ENCODE peak calls at places on chromosome 17, in nine cellular contexts. One of them, this sample, is unnamed.

GRCh38 chr17:263773-264172 is 82.3 kb upstream of the DOC2B start:
- DNase-seq in OCI-LY7: no peak
- DNase-seq in Caco-2: peak
- DNase-seq in pancreas: peak
- DNase-seq in lower leg skin: peak
- DNase-seq in fibroblast of lung: no peak
- DNase-seq in tibial nerve: no peak
- DNase-seq in cardiac muscle cell: no peak
- DNase-seq in psoas muscle: no peak
- DNase-seq in this sample: no peak

GRCh38 chr17:42877037-42877436 is 23.6 kb upstream of the G6PC1 start:
- DNase-seq in OCI-LY7: no peak
- DNase-seq in Caco-2: no peak
- DNase-seq in pancreas: no peak
- DNase-seq in lower leg skin: no peak
- DNase-seq in fibroblast of lung: no peak
- DNase-seq in tibial nerve: no peak
- DNase-seq in cardiac muscle cell: no peak
- DNase-seq in psoas muscle: no peak
- DNase-seq in this sample: no peak

GRCh38 chr17:14434506-14434905 is 133.6 kb downstream of the HS3ST3B1 start:
- DNase-seq in OCI-LY7: peak
- DNase-seq in Caco-2: no peak
- DNase-seq in pancreas: no peak
- DNase-seq in lower leg skin: no peak
- DNase-seq in fibroblast of lung: no peak
- DNase-seq in tibial nerve: no peak
- DNase-seq in cardiac muscle cell: no peak
- DNase-seq in psoas muscle: no peak
- DNase-seq in this sample: no peak

GRCh38 chr17:32626371-32626770 is 139.6 kb downstream of the CDK5R1 start:
- DNase-seq in OCI-LY7: no peak
- DNase-seq in Caco-2: no peak
- DNase-seq in pancreas: no peak
- DNase-seq in lower leg skin: no peak
- DNase-seq in fibroblast of lung: no peak
- DNase-seq in tibial nerve: no peak
- DNase-seq in cardiac muscle cell: no peak
- DNase-seq in psoas muscle: no peak
- DNase-seq in this sample: no peak

GRCh38 chr17:64103751-64104364 is 26.1 kb downstream of the ERN1 start:
- DNase-seq in OCI-LY7: peak
- DNase-seq in Caco-2: no peak
- DNase-seq in pancreas: no peak
- DNase-seq in lower leg skin: no peak
- DNase-seq in fibroblast of lung: no peak
- DNase-seq in tibial nerve: no peak
- DNase-seq in cardiac muscle cell: no peak
- DNase-seq in psoas muscle: no peak
- DNase-seq in this sample: no peak

GRCh38 chr17:33463887-33464286 is 170.8 kb upstream of the ASIC2 start:
- DNase-seq in OCI-LY7: no peak
- DNase-seq in Caco-2: no peak
- DNase-seq in pancreas: no peak
- DNase-seq in lower leg skin: no peak
- DNase-seq in fibroblast of lung: no peak
- DNase-seq in tibial nerve: no peak
- DNase-seq in cardiac muscle cell: no peak
- DNase-seq in psoas muscle: no peak
- DNase-seq in this sample: no peak

GRCh38 chr17:79211061-79211770 is 136.6 kb downstream of the ENGASE start:
- DNase-seq in OCI-LY7: no peak
- DNase-seq in Caco-2: no peak
- DNase-seq in pancreas: no peak
- DNase-seq in lower leg skin: no peak
- DNase-seq in fibroblast of lung: no peak
- DNase-seq in tibial nerve: no peak
- DNase-seq in cardiac muscle cell: no peak
- DNase-seq in psoas muscle: no peak
- DNase-seq in this sample: no peak

GRCh38 chr17:69500911-69501429 is 86.5 kb downstream of the MAP2K6 start:
- DNase-seq in OCI-LY7: no peak
- DNase-seq in Caco-2: no peak
- DNase-seq in pancreas: no peak
- DNase-seq in lower leg skin: no peak
- DNase-seq in fibroblast of lung: peak
- DNase-seq in tibial nerve: no peak
- DNase-seq in cardiac muscle cell: no peak
- DNase-seq in psoas muscle: no peak
- DNase-seq in this sample: peak

GRCh38 chr17:79433396-79433795 is 177.5 kb downstream of the RBFOX3 start:
- DNase-seq in OCI-LY7: no peak
- DNase-seq in Caco-2: no peak
- DNase-seq in pancreas: no peak
- DNase-seq in lower leg skin: no peak
- DNase-seq in fibroblast of lung: no peak
- DNase-seq in tibial nerve: no peak
- DNase-seq in cardiac muscle cell: no peak
- DNase-seq in psoas muscle: no peak
- DNase-seq in this sample: no peak

GRCh38 chr17:35740997-35741931 is 9.8 kb downstream of the RASL10B start:
- DNase-seq in OCI-LY7: no peak
- DNase-seq in Caco-2: no peak
- DNase-seq in pancreas: no peak
- DNase-seq in lower leg skin: peak
- DNase-seq in fibroblast of lung: no peak
- DNase-seq in tibial nerve: no peak
- DNase-seq in cardiac muscle cell: no peak
- DNase-seq in psoas muscle: no peak
- DNase-seq in this sample: no peak

GRCh38 chr17:6454495-6455320 is 10.5 kb downstream of the PIMREG start:
- DNase-seq in OCI-LY7: no peak
- DNase-seq in Caco-2: no peak
- DNase-seq in pancreas: no peak
- DNase-seq in lower leg skin: no peak
- DNase-seq in fibroblast of lung: no peak
- DNase-seq in tibial nerve: no peak
- DNase-seq in cardiac muscle cell: no peak
- DNase-seq in psoas muscle: no peak
- DNase-seq in this sample: no peak

GRCh38 chr17:40993856-40994255 is at the start of gene KRTAP3-3:
- DNase-seq in OCI-LY7: no peak
- DNase-seq in Caco-2: no peak
- DNase-seq in pancreas: no peak
- DNase-seq in lower leg skin: no peak
- DNase-seq in fibroblast of lung: no peak
- DNase-seq in tibial nerve: no peak
- DNase-seq in cardiac muscle cell: no peak
- DNase-seq in psoas muscle: no peak
- DNase-seq in this sample: peak

GRCh38 chr17:74163271-74163821 is 40.1 kb upstream of the RPL38 start:
- DNase-seq in OCI-LY7: no peak
- DNase-seq in Caco-2: peak
- DNase-seq in pancreas: no peak
- DNase-seq in lower leg skin: peak
- DNase-seq in fibroblast of lung: no peak
- DNase-seq in tibial nerve: no peak
- DNase-seq in cardiac muscle cell: no peak
- DNase-seq in psoas muscle: no peak
- DNase-seq in this sample: no peak

GRCh38 chr17:82489117-82489516 is 30.4 kb upstream of the FOXK2 start:
- DNase-seq in OCI-LY7: no peak
- DNase-seq in Caco-2: no peak
- DNase-seq in pancreas: no peak
- DNase-seq in lower leg skin: peak
- DNase-seq in fibroblast of lung: peak
- DNase-seq in tibial nerve: no peak
- DNase-seq in cardiac muscle cell: no peak
- DNase-seq in psoas muscle: peak
- DNase-seq in this sample: no peak

GRCh38 chr17:27651411-27652345 is 20.7 kb downstream of the LGALS9 start:
- DNase-seq in OCI-LY7: peak
- DNase-seq in Caco-2: peak
- DNase-seq in pancreas: no peak
- DNase-seq in lower leg skin: peak
- DNase-seq in fibroblast of lung: peak
- DNase-seq in tibial nerve: peak
- DNase-seq in cardiac muscle cell: peak
- DNase-seq in psoas muscle: peak
- DNase-seq in this sample: no peak

GRCh38 chr17:41880130-41880529 is 14.9 kb upstream of the KLHL11 start:
- DNase-seq in OCI-LY7: no peak
- DNase-seq in Caco-2: no peak
- DNase-seq in pancreas: no peak
- DNase-seq in lower leg skin: no peak
- DNase-seq in fibroblast of lung: no peak
- DNase-seq in tibial nerve: no peak
- DNase-seq in cardiac muscle cell: no peak
- DNase-seq in psoas muscle: no peak
- DNase-seq in this sample: no peak

GRCh38 chr17:76384987-76385891 is 830 bp downstream of the SPHK1 start:
- DNase-seq in OCI-LY7: no peak
- DNase-seq in Caco-2: no peak
- DNase-seq in pancreas: peak
- DNase-seq in lower leg skin: peak
- DNase-seq in fibroblast of lung: no peak
- DNase-seq in tibial nerve: no peak
- DNase-seq in cardiac muscle cell: peak
- DNase-seq in psoas muscle: peak
- DNase-seq in this sample: no peak

GRCh38 chr17:632551-632950 is 82.1 kb downstream of the VPS53 start:
- DNase-seq in OCI-LY7: no peak
- DNase-seq in Caco-2: no peak
- DNase-seq in pancreas: no peak
- DNase-seq in lower leg skin: no peak
- DNase-seq in fibroblast of lung: no peak
- DNase-seq in tibial nerve: no peak
- DNase-seq in cardiac muscle cell: no peak
- DNase-seq in psoas muscle: no peak
- DNase-seq in this sample: no peak

GRCh38 chr17:66306413-66306812 is 4.0 kb downstream of the PRKCA start:
- DNase-seq in OCI-LY7: no peak
- DNase-seq in Caco-2: no peak
- DNase-seq in pancreas: no peak
- DNase-seq in lower leg skin: no peak
- DNase-seq in fibroblast of lung: peak
- DNase-seq in tibial nerve: no peak
- DNase-seq in cardiac muscle cell: no peak
- DNase-seq in psoas muscle: no peak
- DNase-seq in this sample: no peak

DNA sequence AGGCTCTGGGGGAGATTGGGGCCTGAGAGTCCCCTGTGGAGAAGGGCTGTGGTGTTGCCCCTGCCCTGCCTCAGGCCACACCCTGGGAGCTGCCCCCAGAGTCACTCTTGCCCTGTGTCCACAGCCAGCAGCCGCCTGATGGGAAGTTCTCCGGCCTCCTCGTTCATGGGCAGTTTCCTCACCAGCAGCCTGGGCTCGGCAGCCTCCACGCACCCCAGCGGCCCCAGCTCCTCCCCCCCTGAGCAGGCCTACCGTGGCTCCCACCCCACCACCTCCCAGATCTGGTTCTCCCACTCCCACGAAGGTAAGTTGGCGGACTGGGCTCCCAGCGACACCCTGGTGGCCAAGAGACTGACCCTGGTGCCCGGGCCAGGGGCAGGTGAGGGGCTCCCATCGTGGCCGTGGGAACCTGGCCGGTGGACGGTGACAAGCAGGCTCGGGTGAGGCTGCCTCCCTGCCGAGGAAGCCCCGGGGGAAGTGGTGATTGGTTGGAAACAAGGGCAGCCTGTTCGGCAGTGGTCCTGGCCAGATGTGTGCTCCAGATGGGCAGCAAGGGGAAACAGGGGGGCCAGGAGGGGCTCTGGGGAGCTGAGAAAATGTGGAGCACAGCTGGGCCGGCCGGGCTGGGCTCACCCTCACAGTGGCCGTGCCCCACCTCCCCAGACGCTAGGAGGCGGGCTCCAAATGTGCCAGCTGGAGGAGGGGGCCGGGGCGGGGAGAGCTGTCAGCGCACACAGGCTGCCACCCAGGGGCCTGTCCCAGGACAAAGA is 31.6 kb downstream of the BAHCC1 start:
- DNase-seq in OCI-LY7: no peak
- DNase-seq in Caco-2: no peak
- DNase-seq in pancreas: no peak
- DNase-seq in lower leg skin: no peak
- DNase-seq in fibroblast of lung: no peak
- DNase-seq in tibial nerve: no peak
- DNase-seq in cardiac muscle cell: no peak
- DNase-seq in psoas muscle: peak
- DNase-seq in this sample: no peak
- H3K4me3 ChIP-seq in OCI-LY7: no peak
- H3K4me3 ChIP-seq in Caco-2: no peak
- H3K4me3 ChIP-seq in pancreas: no peak
- H3K4me3 ChIP-seq in lower leg skin: no peak
- H3K4me3 ChIP-seq in fibroblast of lung: no peak
- H3K4me3 ChIP-seq in tibial nerve: no peak
- H3K4me3 ChIP-seq in cardiac muscle cell: no peak
- H3K4me3 ChIP-seq in psoas muscle: no peak
- H3K4me3 ChIP-seq in this sample: no peak

GRCh38 chr17:4815043-4815675 is 8.2 kb downstream of the PLD2 start:
- DNase-seq in OCI-LY7: no peak
- DNase-seq in Caco-2: no peak
- DNase-seq in pancreas: no peak
- DNase-seq in lower leg skin: no peak
- DNase-seq in fibroblast of lung: no peak
- DNase-seq in tibial nerve: no peak
- DNase-seq in cardiac muscle cell: no peak
- DNase-seq in psoas muscle: no peak
- DNase-seq in this sample: no peak
- TF ChIP-seq CTCF in OCI-LY7: peak
- TF ChIP-seq CTCF in Caco-2: peak
- TF ChIP-seq CTCF in pancreas: no peak
- TF ChIP-seq CTCF in lower leg skin: no peak
- TF ChIP-seq CTCF in fibroblast of lung: peak
- TF ChIP-seq CTCF in tibial nerve: no peak
- TF ChIP-seq CTCF in cardiac muscle cell: peak
- TF ChIP-seq CTCF in psoas muscle: no peak
- TF ChIP-seq CTCF in this sample: no peak

DNA sequence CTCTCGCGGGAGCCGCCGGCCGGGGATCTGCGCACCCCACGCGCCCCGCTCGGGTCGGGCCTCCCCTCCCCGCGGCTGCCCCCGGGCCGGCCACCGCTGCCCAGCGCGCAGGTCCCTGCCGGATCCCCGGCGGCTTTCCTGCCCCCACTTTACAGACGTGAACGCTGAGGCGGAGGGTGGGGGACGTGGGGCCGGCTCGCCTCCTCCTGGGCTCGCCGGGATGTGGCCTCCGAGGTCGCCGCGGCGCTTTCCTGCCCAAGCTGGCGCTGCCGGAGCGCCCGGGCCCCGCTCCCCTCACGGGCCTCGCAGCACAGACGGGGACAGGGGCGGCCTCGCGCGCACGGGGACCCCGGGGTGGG is 26.7 kb downstream of the RTN4RL1 start:
- DNase-seq in OCI-LY7: no peak
- DNase-seq in Caco-2: no peak
- DNase-seq in pancreas: peak
- DNase-seq in lower leg skin: no peak
- DNase-seq in fibroblast of lung: no peak
- DNase-seq in tibial nerve: no peak
- DNase-seq in cardiac muscle cell: no peak
- DNase-seq in psoas muscle: peak
- DNase-seq in this sample: no peak
- H3K4me3 ChIP-seq in OCI-LY7: no peak
- H3K4me3 ChIP-seq in Caco-2: peak
- H3K4me3 ChIP-seq in pancreas: peak
- H3K4me3 ChIP-seq in lower leg skin: peak
- H3K4me3 ChIP-seq in fibroblast of lung: peak
- H3K4me3 ChIP-seq in tibial nerve: peak
- H3K4me3 ChIP-seq in cardiac muscle cell: no peak
- H3K4me3 ChIP-seq in psoas muscle: peak
- H3K4me3 ChIP-seq in this sample: no peak

GRCh38 chr17:12800855-12801365 is 11.6 kb downstream of the ARHGAP44 start:
- DNase-seq in OCI-LY7: no peak
- DNase-seq in Caco-2: no peak
- DNase-seq in pancreas: no peak
- DNase-seq in lower leg skin: no peak
- DNase-seq in fibroblast of lung: no peak
- DNase-seq in tibial nerve: no peak
- DNase-seq in cardiac muscle cell: peak
- DNase-seq in psoas muscle: no peak
- DNase-seq in this sample: no peak
- TF ChIP-seq CTCF in OCI-LY7: no peak
- TF ChIP-seq CTCF in Caco-2: no peak
- TF ChIP-seq CTCF in pancreas: no peak
- TF ChIP-seq CTCF in lower leg skin: no peak
- TF ChIP-seq CTCF in fibroblast of lung: no peak
- TF ChIP-seq CTCF in tibial nerve: no peak
- TF ChIP-seq CTCF in cardiac muscle cell: no peak
- TF ChIP-seq CTCF in psoas muscle: no peak
- TF ChIP-seq CTCF in this sample: no peak